ENCODE peak calls at places on chromosomes 3 and 15, in seven cellular contexts. X is stomach, F is cardiac muscle cell, C is fibroblast of pulmonary artery, R is upper lobe of right lung, K is AG10803, A is lower lobe of right lung. B is an unnamed sample.

GRCh38 chr3:141402476-141403171 is 34.3 kb downstream of the ZBTB38 start:
- DNase-seq in R (peak), A (peak), K (peak), X (peak), C (peak), F (peak), B (peak)

GRCh38 chr3:55804170-55805095 is 317.3 kb upstream of the WNT5A start:
- DNase-seq in X (no peak), R (no peak), F (peak), A (no peak), C (no peak), K (no peak), B (no peak)

GRCh38 chr3:67083277-67083676 is 85.2 kb downstream of the KBTBD8 start:
- DNase-seq in F (no peak), C (peak), A (no peak), K (no peak), R (no peak), X (no peak), B (no peak)

GRCh38 chr3:169022457-169022856 is 641.1 kb downstream of the MECOM start:
- DNase-seq in K (no peak), X (no peak), A (no peak), F (no peak), R (no peak), C (peak), B (no peak)

GRCh38 chr15:29106551-29107290 is 162.9 kb downstream of the NSMCE3 start:
- DNase-seq in R (no peak), F (no peak), A (peak), X (no peak), C (no peak), K (no peak), B (no peak)

GRCh38 chr15:77370580-77370979 is 49.3 kb downstream of the PEAK1 start:
- DNase-seq in X (no peak), F (no peak), R (no peak), C (peak), A (no peak), K (no peak), B (no peak)

GRCh38 chr3:124381565-124382333 is 348.5 kb upstream of the UMPS start:
- DNase-seq in K (peak), X (no peak), C (no peak), F (no peak), R (no peak), A (no peak), B (no peak)

GRCh38 chr3:31839144-31839917 is 141.7 kb downstream of the OSBPL10 start:
- DNase-seq in F (no peak), R (no peak), K (no peak), A (no peak), C (peak), X (no peak), B (peak)

GRCh38 chr15:74958908-74959642 is 2.5 kb upstream of the RPP25 start:
- DNase-seq in C (no peak), F (no peak), K (no peak), X (no peak), R (no peak), A (no peak), B (no peak)

GRCh38 chr3:186452517-186452916 is 90.5 kb upstream of the DGKG start:
- DNase-seq in F (no peak), R (no peak), K (peak), X (peak), A (no peak), C (peak), B (peak)

GRCh38 chr3:105473521-105474223 is 107.0 kb downstream of the ALCAM start:
- DNase-seq in F (peak), C (peak), R (no peak), X (no peak), A (no peak), K (peak), B (peak)

GRCh38 chr15:65115542-65115941 is 542 bp upstream of the UBAP1L start:
- DNase-seq in C (no peak), X (no peak), K (no peak), A (no peak), F (no peak), R (no peak), B (no peak)

GRCh38 chr3:142618917-142619401 is 22.8 kb downstream of the PLS1 start:
- DNase-seq in C (peak), K (no peak), F (no peak), R (no peak), A (no peak), X (peak), B (peak)

GRCh38 chr3:171458056-171458856 is 1.9 kb downstream of the TNIK start:
- DNase-seq in F (no peak), C (no peak), K (no peak), X (peak), A (no peak), R (no peak), B (no peak)

GRCh38 chr3:40317061-40317676 is 7.7 kb downstream of the EIF1B start:
- DNase-seq in R (no peak), F (peak), K (peak), A (no peak), C (peak), X (no peak), B (peak)

GRCh38 chr3:188830955-188831354 is 340.8 kb upstream of the TPRG1 start:
- DNase-seq in F (no peak), X (no peak), A (no peak), C (peak), K (no peak), R (no peak), B (peak)

GRCh38 chr3:152554980-152555379 is 280.0 kb upstream of the P2RY1 start:
- DNase-seq in C (peak), K (no peak), F (no peak), R (no peak), X (no peak), A (no peak), B (peak)

GRCh38 chr3:121072128-121072527 is 164.1 kb downstream of the STXBP5L start:
- DNase-seq in X (no peak), A (no peak), C (peak), K (no peak), F (no peak), R (no peak), B (peak)

DNA sequence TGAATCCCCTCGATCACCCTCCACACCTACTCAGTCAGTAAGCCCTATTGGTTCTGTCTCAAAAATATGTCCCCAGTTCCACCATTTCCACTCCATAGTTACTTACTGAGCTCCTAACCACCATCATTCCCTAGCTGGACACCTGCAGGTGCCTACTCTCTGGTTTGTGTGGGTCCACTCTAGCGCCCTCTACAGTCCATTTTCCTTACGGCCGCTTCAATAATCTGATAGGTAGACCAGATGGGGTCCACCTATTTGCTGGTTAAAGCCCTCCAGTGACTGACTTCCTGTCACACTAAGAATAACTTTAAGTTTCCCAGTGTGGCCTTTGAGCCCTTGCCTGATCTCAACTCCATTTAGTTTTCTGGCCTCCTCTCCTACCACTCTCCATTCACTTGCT is 5.0 kb downstream of the GXYLT2 start:
- DNase-seq in K (no peak), X (no peak), R (no peak), A (no peak), F (no peak), C (peak), B (peak)
- TF ChIP-seq CTCF in K (peak), X (no peak), R (peak), A (no peak), F (peak), C (peak), B (peak)

DNA sequence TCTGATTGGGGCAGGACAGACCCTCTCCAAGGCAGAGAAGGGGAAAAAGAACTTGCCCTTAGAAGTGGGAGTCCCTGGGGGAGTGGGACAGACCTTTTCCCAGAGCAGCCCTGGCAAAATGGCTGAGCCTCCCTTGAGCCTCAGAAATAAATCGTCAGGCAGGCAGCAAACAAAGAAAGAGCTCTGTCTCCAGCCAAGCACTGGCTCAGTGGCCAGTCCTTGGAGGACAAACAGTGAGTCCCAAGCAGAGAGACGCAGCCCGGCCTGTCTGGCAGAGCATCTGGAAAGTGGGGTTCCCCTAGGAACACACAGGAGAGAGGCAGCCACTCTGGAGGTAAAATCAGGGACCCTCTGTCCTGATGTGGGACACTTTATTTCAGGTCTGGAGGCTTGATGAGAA is 1.8 kb downstream of the SLC6A1 start:
- DNase-seq in C (no peak), A (no peak), X (no peak), F (no peak), K (no peak), R (no peak), B (no peak)
- TF ChIP-seq CTCF in C (no peak), A (no peak), X (no peak), F (no peak), K (no peak), R (no peak), B (no peak)

GRCh38 chr3:72942427-72942826 is 54.2 kb upstream of the PPP4R2 start:
- DNase-seq in A (no peak), R (no peak), X (no peak), K (no peak), C (no peak), F (no peak), B (no peak)
- TF ChIP-seq CTCF in A (no peak), R (no peak), X (no peak), K (no peak), C (no peak), F (no peak), B (no peak)

GRCh38 chr15:66682246-66682645 is 19.8 kb upstream of the SMAD6 start:
- DNase-seq in F (no peak), C (no peak), R (no peak), X (no peak), K (no peak), A (no peak), B (no peak)

GRCh38 chr15:66681395-66681794 is 20.6 kb upstream of the SMAD6 start:
- DNase-seq in A (no peak), K (no peak), F (no peak), X (no peak), C (no peak), R (no peak), B (no peak)

GRCh38 chr15:66684136-66684681 is 17.8 kb upstream of the SMAD6 start:
- DNase-seq in F (no peak), A (no peak), X (no peak), K (no peak), R (no peak), C (no peak), B (no peak)

GRCh38 chr15:66682865-66683264 is 19.2 kb upstream of the SMAD6 start:
- DNase-seq in F (no peak), C (no peak), K (peak), R (no peak), X (no peak), A (no peak), B (no peak)

DNA sequence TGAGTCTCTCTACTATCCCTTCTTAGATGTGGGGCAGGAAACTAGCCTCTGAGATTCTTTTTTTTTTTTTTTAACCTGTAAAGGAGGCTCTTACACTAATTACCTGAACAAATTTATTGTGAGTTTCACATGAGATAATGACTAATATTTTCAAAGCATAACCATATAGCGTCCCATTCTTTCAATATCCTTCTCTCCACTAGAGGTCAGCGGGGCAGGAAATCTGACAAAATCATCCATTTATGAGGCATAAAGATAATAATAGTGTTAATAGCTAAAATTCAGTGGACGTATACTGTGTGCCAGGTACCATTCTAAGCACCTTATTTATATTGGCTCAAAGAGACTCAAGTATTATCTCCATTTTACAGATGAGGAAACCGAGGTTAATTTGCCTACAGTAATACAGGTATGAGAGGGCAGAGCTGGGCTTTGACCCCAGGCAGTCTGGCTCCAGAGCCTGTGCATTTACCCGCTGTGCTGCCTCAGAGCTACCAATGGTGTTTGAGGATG is 16.3 kb upstream of the SMAD6 start:
- DNase-seq in K (no peak), X (no peak), C (no peak), A (no peak), R (no peak), F (no peak), B (no peak)
- TF ChIP-seq CTCF in K (peak), X (no peak), C (peak), A (no peak), R (peak), F (peak), B (peak)

DNA sequence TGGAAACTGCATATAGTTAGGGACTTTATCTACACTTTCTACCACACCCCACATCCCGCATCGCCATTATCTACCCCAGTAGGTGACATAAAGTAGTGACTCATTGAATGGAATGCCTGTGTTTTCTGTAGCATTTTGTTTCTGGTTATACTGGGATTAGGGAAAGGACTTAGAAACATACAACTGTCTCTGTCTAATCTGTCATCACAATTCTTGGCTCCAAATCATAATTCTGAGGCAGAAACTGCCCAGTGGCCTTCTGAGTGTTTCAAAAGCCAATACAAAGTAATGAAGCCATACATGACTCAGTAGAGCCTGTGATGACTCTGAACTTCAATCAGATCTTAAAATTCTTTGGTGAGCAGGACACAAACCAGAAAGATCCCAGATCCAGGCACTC is 115.7 kb upstream of the CHRM5 start:
- DNase-seq in R (no peak), X (no peak), F (no peak), C (peak), K (peak), A (no peak), B (peak)
- TF ChIP-seq CTCF in R (no peak), X (no peak), F (no peak), C (no peak), K (no peak), A (no peak), B (no peak)

DNA sequence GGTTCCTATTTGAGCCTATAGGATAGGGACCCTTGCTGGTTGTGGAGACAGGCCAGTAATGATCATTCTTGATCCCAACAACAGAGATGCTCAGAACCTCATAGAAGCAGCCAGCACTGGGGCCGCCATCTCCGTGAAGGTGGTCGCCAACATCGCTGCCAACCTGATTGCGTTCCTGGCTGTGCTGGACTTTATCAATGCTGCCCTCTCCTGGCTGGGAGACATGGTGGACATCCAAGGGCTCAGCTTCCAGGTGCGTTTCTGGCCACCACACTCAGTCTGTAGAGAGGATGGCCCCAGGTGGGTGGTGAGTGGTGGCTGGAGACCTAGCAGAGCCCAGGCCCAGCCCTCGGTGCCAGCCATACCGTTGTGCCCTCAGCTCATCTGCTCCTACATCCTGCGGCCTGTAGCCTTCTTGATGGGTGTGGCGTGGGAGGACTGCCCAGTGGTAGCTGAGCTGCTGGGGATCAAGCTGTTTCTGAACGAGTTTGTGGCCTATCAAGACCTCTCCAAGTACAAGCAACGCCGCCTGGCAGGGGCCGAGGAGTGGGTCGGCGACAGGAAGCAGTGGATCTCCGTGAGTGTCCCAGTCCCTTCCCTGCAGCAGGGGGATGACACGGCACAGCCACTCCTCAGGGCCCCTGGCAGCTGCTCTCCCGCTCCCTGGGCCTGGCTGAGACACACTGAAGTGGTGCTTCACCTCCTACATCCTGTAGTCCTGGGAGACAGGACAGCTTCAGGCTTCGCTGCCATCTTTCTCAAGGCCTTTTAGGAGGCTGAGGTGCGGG is 46.5 kb upstream of the PDE8A start:
- DNase-seq in C (no peak), X (no peak), F (peak), R (no peak), A (no peak), K (no peak), B (no peak)
- TF ChIP-seq CTCF in C (peak), X (no peak), F (no peak), R (no peak), A (no peak), K (no peak), B (no peak)